ENCODE peak calls at places on chromosomes 13 and 19, in five cellular contexts. D, M, P, A and X are unnamed samples.

GRCh38 chr13:45238945-45239795 is 38.3 kb upstream of the KCTD4 start:
- DNase-seq in M (no peak), A (no peak), P (no peak), D (no peak), X (no peak)

GRCh38 chr13:36297259-36297599 is 385 bp downstream of the CCDC169 start:
- DNase-seq in M (no peak), A (no peak), P (no peak), D (no peak), X (no peak)

GRCh38 chr19:49403404-49404187 is 15.5 kb downstream of the KASH5 start:
- DNase-seq in D (no peak), M (no peak), A (peak), P (no peak), X (no peak)

GRCh38 chr13:46170687-46171086 is 11.3 kb downstream of the LCP1 start:
- DNase-seq in D (no peak), A (no peak), M (no peak), P (no peak), X (peak)

GRCh38 chr13:44158055-44158655 is 215.5 kb upstream of the SERP2 start:
- DNase-seq in P (no peak), M (no peak), D (no peak), A (no peak), X (no peak)

GRCh38 chr19:10006335-10006708 is 4.0 kb downstream of the COL5A3 start:
- DNase-seq in P (no peak), D (no peak), A (no peak), M (no peak), X (peak)

GRCh38 chr13:29538625-29538976 is 56.9 kb downstream of the SLC7A1 start:
- DNase-seq in A (no peak), D (no peak), P (no peak), M (no peak), X (no peak)

GRCh38 chr13:64471916-64472315 is 2758.2 kb downstream of the PCDH9 start:
- DNase-seq in A (no peak), M (no peak), D (no peak), P (no peak), X (no peak)

GRCh38 chr19:19651076-19651475 is 7.6 kb upstream of the GMIP start:
- DNase-seq in A (no peak), M (no peak), P (no peak), D (no peak), X (no peak)

GRCh38 chr19:48779636-48780035 is 24.3 kb downstream of the FGF21 start:
- DNase-seq in P (no peak), M (no peak), D (no peak), A (no peak), X (no peak)

GRCh38 chr19:21482863-21483276 is 22.5 kb upstream of the ZNF429 start:
- DNase-seq in M (peak), D (peak), P (peak), A (no peak), X (peak)

GRCh38 chr13:93345061-93345460 is 118.5 kb downstream of the GPC6 start:
- DNase-seq in A (no peak), D (no peak), M (no peak), P (no peak), X (no peak)

GRCh38 chr13:76094645-76095044 is 458.5 kb downstream of the LMO7 start:
- DNase-seq in D (no peak), P (no peak), A (no peak), M (no peak), X (no peak)

GRCh38 chr19:43839139-43839538 is 12.0 kb downstream of the ZNF283 start:
- DNase-seq in M (no peak), P (no peak), A (no peak), D (no peak), X (no peak)

GRCh38 chr13:62113145-62113544 is 697.5 kb upstream of the PCDH20 start:
- DNase-seq in A (no peak), M (no peak), D (no peak), P (no peak), X (no peak)

GRCh38 chr19:33771308-33772101 is 25.2 kb upstream of the KCTD15 start:
- DNase-seq in D (no peak), P (peak), A (peak), M (peak), X (peak)

GRCh38 chr13:40485611-40486517 is 180.6 kb downstream of the FOXO1 start:
- DNase-seq in P (peak), M (peak), A (no peak), D (peak), X (peak)

GRCh38 chr13:35136585-35136984 is 194.5 kb downstream of the NBEA start:
- DNase-seq in M (no peak), P (no peak), A (no peak), D (no peak), X (no peak)

GRCh38 chr13:40812102-40812501 is 22.7 kb downstream of the SLC25A15 start:
- DNase-seq in M (no peak), D (no peak), P (no peak), A (no peak), X (no peak)

GRCh38 chr13:71860547-71861131 is 6.4 kb downstream of the DACH1 start:
- DNase-seq in M (no peak), P (no peak), D (no peak), A (no peak), X (no peak)

GRCh38 chr13:32208860-32209259 is 106.3 kb downstream of the ZAR1L start:
- DNase-seq in A (no peak), M (no peak), P (no peak), D (no peak), X (no peak)

GRCh38 chr19:16886305-16886880 is 2.4 kb upstream of the F2RL3 start:
- DNase-seq in P (no peak), D (no peak), A (no peak), M (no peak), X (no peak)

GRCh38 chr19:10290439-10290875 is 705 bp downstream of the ICAM5 start:
- DNase-seq in M (no peak), A (peak), D (no peak), P (no peak), X (no peak)

GRCh38 chr13:36526897-36527296 is 94.6 kb downstream of the CCNA1 start:
- DNase-seq in P (no peak), D (no peak), M (no peak), A (no peak), X (no peak)

GRCh38 chr19:38942471-38943181 is 11.9 kb downstream of the MRPS12 start:
- DNase-seq in P (no peak), M (no peak), D (no peak), A (no peak), X (no peak)

GRCh38 chr19:56111601-56112312 is 9.3 kb downstream of the ZNF787 start:
- DNase-seq in P (no peak), M (peak), D (peak), A (no peak), X (no peak)

GRCh38 chr13:40983269-40983668 is 35.8 kb downstream of the ELF1 start:
- DNase-seq in A (no peak), D (no peak), M (no peak), P (no peak), X (no peak)

GRCh38 chr19:39544201-39544903 is 4.4 kb upstream of the EID2 start:
- DNase-seq in D (no peak), P (no peak), A (no peak), M (no peak), X (no peak)

GRCh38 chr13:94168784-94169512 is 310.5 kb downstream of the DCT start:
- DNase-seq in D (no peak), P (no peak), M (no peak), A (no peak), X (no peak)

GRCh38 chr19:32651729-32652140 is 23.2 kb downstream of the ANKRD27 start:
- DNase-seq in D (no peak), A (peak), M (no peak), P (no peak), X (no peak)

GRCh38 chr13:48142437-48142836 is 47.5 kb upstream of the MED4 start:
- DNase-seq in P (no peak), D (no peak), M (no peak), A (no peak), X (no peak)